ENCODE peak calls at places on chromosomes 16 and 17, in nine cellular contexts. E, O, C, B, V, G, T, J and Z are unnamed samples.

GRCh38 chr17:77681820-77682219 is 276.7 kb upstream of the TNRC6C start:
- DNase-seq in E (peak), O (no peak), C (no peak), B (no peak), V (no peak), G (peak), T (no peak), J (peak), Z (no peak)

GRCh38 chr17:37488009-37488604 is 1.6 kb upstream of the DUSP14 start:
- DNase-seq in E (no peak), O (no peak), C (no peak), B (no peak), V (peak), G (peak), T (no peak), J (peak), Z (peak)

GRCh38 chr16:63530208-63530607 is 1494.0 kb upstream of the CDH8 start:
- DNase-seq in E (no peak), O (no peak), C (no peak), B (no peak), V (peak), G (peak), T (no peak), J (no peak), Z (no peak)

GRCh38 chr16:1076801-1077576 is 4.4 kb downstream of the SSTR5 start:
- DNase-seq in E (no peak), O (no peak), C (no peak), B (no peak), V (no peak), G (no peak), T (no peak), J (no peak), Z (no peak)

GRCh38 chr16:74291176-74291575 is 5.4 kb upstream of the PSMD7 start:
- DNase-seq in E (no peak), O (no peak), C (no peak), B (no peak), V (no peak), G (no peak), T (no peak), J (no peak), Z (no peak)

GRCh38 chr17:8124350-8125195 is 667 bp upstream of the HES7 start:
- DNase-seq in E (no peak), O (no peak), C (no peak), B (no peak), V (peak), G (peak), T (peak), J (peak), Z (no peak)

GRCh38 chr17:7249219-7249618 is 2.3 kb downstream of the CTDNEP1 start:
- DNase-seq in E (no peak), O (no peak), C (no peak), B (no peak), V (no peak), G (no peak), T (no peak), J (no peak), Z (no peak)

GRCh38 chr17:38454528-38454927 is 26.3 kb downstream of the ARHGAP23 start:
- DNase-seq in E (peak), O (no peak), C (peak), B (peak), V (no peak), G (peak), T (no peak), J (peak), Z (no peak)

GRCh38 chr17:64306850-64307463 is 43.9 kb upstream of the TEX2 start:
- DNase-seq in E (no peak), O (peak), C (peak), B (no peak), V (peak), G (peak), T (peak), J (peak), Z (peak)

GRCh38 chr17:57694051-57694450 is 51.0 kb downstream of the CCDC182 start:
- DNase-seq in E (no peak), O (no peak), C (no peak), B (no peak), V (no peak), G (no peak), T (no peak), J (no peak), Z (no peak)

GRCh38 chr16:16797239-16797638 is 418.3 kb downstream of the NPIPA7 start:
- DNase-seq in E (no peak), O (no peak), C (no peak), B (no peak), V (peak), G (no peak), T (no peak), J (no peak), Z (no peak)

GRCh38 chr17:57264250-57264649 is 7.9 kb downstream of the MSI2 start:
- DNase-seq in E (no peak), O (no peak), C (no peak), B (no peak), V (no peak), G (no peak), T (no peak), J (no peak), Z (no peak)

GRCh38 chr16:51268237-51268636 is 117.2 kb upstream of the SALL1 start:
- DNase-seq in E (no peak), O (no peak), C (no peak), B (peak), V (no peak), G (no peak), T (no peak), J (no peak), Z (no peak)

GRCh38 chr16:4790871-4791270 is 2.7 kb upstream of the SEPTIN12 start:
- DNase-seq in E (no peak), O (no peak), C (no peak), B (no peak), V (no peak), G (no peak), T (no peak), J (no peak), Z (no peak)

GRCh38 chr16:83887088-83887487 is 11.8 kb upstream of the MLYCD start:
- DNase-seq in E (no peak), O (no peak), C (no peak), B (peak), V (no peak), G (no peak), T (no peak), J (no peak), Z (no peak)

GRCh38 chr16:83888672-83889044 is 10.3 kb upstream of the MLYCD start:
- DNase-seq in E (no peak), O (no peak), C (no peak), B (no peak), V (peak), G (peak), T (no peak), J (no peak), Z (no peak)

GRCh38 chr16:83887564-83887963 is 11.4 kb upstream of the MLYCD start:
- DNase-seq in E (no peak), O (no peak), C (no peak), B (no peak), V (no peak), G (no peak), T (no peak), J (no peak), Z (no peak)

GRCh38 chr16:83890359-83890758 is 8.6 kb upstream of the MLYCD start:
- DNase-seq in E (no peak), O (no peak), C (no peak), B (no peak), V (no peak), G (no peak), T (no peak), J (no peak), Z (no peak)

GRCh38 chr16:83886199-83886971 is 12.5 kb upstream of the MLYCD start:
- DNase-seq in E (no peak), O (no peak), C (no peak), B (no peak), V (no peak), G (no peak), T (no peak), J (no peak), Z (no peak)
- TF ChIP-seq CTCF in E (no peak), O (no peak), C (no peak), B (no peak), V (no peak), G (no peak), T (peak), J (no peak), Z (no peak)

GRCh38 chr17:5706835-5707234 is 122.5 kb upstream of the NLRP1 start:
- DNase-seq in E (peak), O (peak), C (no peak), B (peak), V (peak), G (peak), T (peak), J (peak), Z (peak)
- TF ChIP-seq CTCF in E (peak), O (peak), C (peak), B (peak), V (peak), G (peak), T (peak), J (peak), Z (peak)

GRCh38 chr17:55311767-55312375 is 47.1 kb downstream of the HLF start:
- DNase-seq in E (no peak), O (no peak), C (no peak), B (no peak), V (no peak), G (no peak), T (no peak), J (no peak), Z (no peak)
- TF ChIP-seq CTCF in E (no peak), O (no peak), C (no peak), B (no peak), V (no peak), G (no peak), T (no peak), J (no peak), Z (no peak)

GRCh38 chr17:58788199-58788598 is 32.5 kb downstream of the PPM1E start:
- DNase-seq in E (no peak), O (no peak), C (no peak), B (no peak), V (no peak), G (no peak), T (no peak), J (no peak), Z (no peak)
- TF ChIP-seq CTCF in E (no peak), O (no peak), C (no peak), B (no peak), V (no peak), G (no peak), T (no peak), J (no peak), Z (no peak)

DNA sequence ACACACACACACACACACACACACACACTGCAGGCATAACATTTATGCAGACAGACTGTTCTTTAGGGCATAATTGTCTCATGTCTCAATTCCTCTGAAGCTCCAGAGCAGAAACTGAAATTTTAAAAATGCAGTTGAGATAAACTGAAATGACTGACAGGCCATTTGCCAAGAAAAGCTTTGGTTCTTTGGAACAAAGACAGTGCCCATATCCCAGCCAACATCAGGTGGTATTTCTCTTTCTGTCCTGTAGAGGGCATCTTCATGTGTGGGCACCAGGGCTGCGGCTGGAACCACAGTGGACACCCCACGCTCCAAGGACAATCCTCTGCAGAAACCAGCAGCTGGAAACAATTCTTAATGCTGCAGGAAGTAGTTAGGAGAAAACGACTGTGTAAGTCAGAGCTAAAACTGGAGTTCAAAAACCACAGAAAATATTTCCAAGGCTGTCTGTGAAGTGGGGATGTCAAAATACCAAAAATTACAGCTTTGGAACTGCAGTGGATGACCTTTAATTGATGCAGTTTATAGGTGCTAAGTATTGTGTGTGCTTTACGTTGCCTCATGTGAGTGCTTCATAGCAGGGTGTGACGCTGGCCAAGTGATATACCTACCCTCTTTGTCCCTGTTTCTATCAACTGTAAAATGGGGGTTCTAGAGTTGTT is 10.6 kb upstream of the MEFV start:
- DNase-seq in E (no peak), O (no peak), C (no peak), B (no peak), V (peak), G (peak), T (no peak), J (peak), Z (no peak)
- TF ChIP-seq CTCF in E (no peak), O (peak), C (peak), B (peak), V (peak), G (peak), T (peak), J (peak), Z (peak)

GRCh38 chr16:3182608-3183444 is 5.2 kb upstream of the OR1F1 start:
- DNase-seq in E (no peak), O (no peak), C (no peak), B (no peak), V (peak), G (peak), T (peak), J (peak), Z (peak)
- TF ChIP-seq CTCF in E (no peak), O (no peak), C (no peak), B (no peak), V (peak), G (no peak), T (peak), J (peak), Z (no peak)

GRCh38 chr17:75183999-75184884 is 1.5 kb upstream of the SUMO2 start:
- DNase-seq in E (no peak), O (no peak), C (no peak), B (no peak), V (no peak), G (no peak), T (no peak), J (no peak), Z (no peak)

GRCh38 chr17:75181110-75181509 is 1.6 kb downstream of the SUMO2 start:
- DNase-seq in E (no peak), O (no peak), C (no peak), B (no peak), V (no peak), G (no peak), T (no peak), J (no peak), Z (no peak)

GRCh38 chr17:75182319-75182568 is 515 bp downstream of the SUMO2 start:
- DNase-seq in E (no peak), O (no peak), C (peak), B (peak), V (no peak), G (no peak), T (no peak), J (no peak), Z (no peak)

GRCh38 chr17:75181608-75182318 is 996 bp downstream of the SUMO2 start:
- DNase-seq in E (no peak), O (peak), C (no peak), B (no peak), V (peak), G (no peak), T (no peak), J (no peak), Z (peak)

GRCh38 chr17:75182569-75183436 is at the start of gene SUMO2:
- DNase-seq in E (peak), O (peak), C (peak), B (peak), V (peak), G (peak), T (peak), J (peak), Z (peak)
- TF ChIP-seq CTCF in E (peak), O (no peak), C (peak), B (peak), V (peak), G (no peak), T (no peak), J (peak), Z (no peak)

GRCh38 chr17:45106582-45106981 is 25.7 kb downstream of the PLCD3 start:
- DNase-seq in E (no peak), O (no peak), C (no peak), B (no peak), V (no peak), G (no peak), T (no peak), J (no peak), Z (no peak)

GRCh38 chr17:45108051-45108450 is 24.3 kb downstream of the PLCD3 start:
- DNase-seq in E (no peak), O (no peak), C (no peak), B (no peak), V (no peak), G (no peak), T (no peak), J (no peak), Z (no peak)

GRCh38 chr17:45107286-45107685 is 25.0 kb downstream of the PLCD3 start:
- DNase-seq in E (no peak), O (no peak), C (no peak), B (no peak), V (no peak), G (no peak), T (no peak), J (no peak), Z (no peak)

GRCh38 chr17:45110676-45111611 is 21.4 kb downstream of the PLCD3 start:
- DNase-seq in E (peak), O (no peak), C (no peak), B (peak), V (peak), G (peak), T (no peak), J (no peak), Z (no peak)

DNA sequence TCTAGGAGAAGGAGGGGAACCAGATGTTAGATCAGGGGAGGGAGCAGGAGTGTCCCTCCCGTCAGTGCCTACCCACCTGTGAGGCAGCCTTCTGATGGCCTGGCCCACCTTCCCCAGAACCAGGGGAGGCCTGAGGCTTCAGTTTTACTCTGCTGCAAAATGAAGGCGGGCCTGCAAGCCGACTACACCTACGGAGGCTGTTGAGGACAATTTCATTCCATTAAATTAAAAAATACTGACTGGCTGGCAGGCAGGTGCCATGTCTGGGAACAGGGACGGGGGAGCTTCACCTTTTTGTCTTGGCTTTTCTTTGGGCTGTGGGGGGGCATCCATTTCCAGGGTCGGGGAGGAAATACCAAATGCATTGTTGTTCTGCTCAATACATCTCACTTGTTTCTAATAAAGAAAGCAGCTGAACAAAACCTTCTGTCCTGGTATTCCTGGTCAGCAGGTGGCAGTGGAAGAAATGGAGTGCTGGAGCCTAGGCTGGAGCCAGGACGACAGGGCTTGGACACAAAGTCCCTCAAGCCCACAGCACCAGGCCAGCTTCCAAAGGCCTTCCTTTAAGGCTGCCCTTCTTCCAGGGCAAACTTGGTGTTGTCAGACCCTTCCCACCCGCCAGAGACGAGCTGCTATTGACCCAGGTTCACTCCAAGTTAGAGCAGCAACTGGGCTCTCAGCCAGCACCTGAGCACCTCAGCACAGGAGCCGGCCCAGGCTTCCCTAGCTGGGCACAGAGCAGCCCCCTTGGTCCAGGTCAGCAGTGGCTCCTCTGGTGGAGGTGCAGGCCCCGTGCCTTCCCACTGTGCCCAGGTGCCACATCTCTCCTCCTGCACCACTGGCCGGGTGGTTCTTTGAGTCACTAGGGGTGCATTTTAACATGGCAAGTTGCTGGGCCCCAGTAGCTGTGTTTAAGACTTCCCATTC is 23.5 kb downstream of the PLCD3 start:
- DNase-seq in E (no peak), O (no peak), C (no peak), B (no peak), V (no peak), G (no peak), T (no peak), J (no peak), Z (no peak)
- TF ChIP-seq CTCF in E (no peak), O (no peak), C (no peak), B (no peak), V (no peak), G (no peak), T (no peak), J (peak), Z (no peak)